ENCODE peak calls at places on chromosomes 6 and 20, in eight cellular contexts. D, T, S, U, Z, W, J and M are unnamed samples.
A peak's percentile ranks its signal among the peaks of the same experiment; 100 is the strongest.

GRCh38 chr6:170266061-170266825 is 24.6 kb downstream of the DLL1 start:
- ATAC-seq in Z (peak; percentile 57), D (peak; percentile 59), T (peak; percentile 23), W (peak; percentile 15), S (no peak), U (no peak), J (peak; percentile 13), M (peak; percentile 38)

GRCh38 chr20:63089051-63089907 is 82.5 kb upstream of the BHLHE23 start:
- ATAC-seq in U (no peak), Z (no peak), J (no peak), W (peak; percentile 69), T (no peak), S (no peak), D (no peak), M (no peak)

GRCh38 chr6:109527989-109528388 is 45.0 kb upstream of the ZBTB24 start:
- ATAC-seq in Z (no peak), W (peak; percentile 66), J (no peak), D (no peak), S (peak; percentile 85), T (no peak), U (no peak), M (no peak)

GRCh38 chr20:11193241-11193640 is 519.4 kb upstream of the JAG1 start:
- ATAC-seq in J (no peak), T (no peak), D (no peak), S (no peak), Z (no peak), W (no peak), U (no peak), M (no peak)

GRCh38 chr6:35392111-35392702 is 49.8 kb downstream of the PPARD start:
- ATAC-seq in S (peak; percentile 54), D (peak; percentile 77), T (no peak), J (peak; percentile 81), W (peak; percentile 66), U (no peak), Z (peak; percentile 47), M (no peak)

GRCh38 chr6:81051952-81052351 is 700.5 kb downstream of the TENT5A start:
- ATAC-seq in T (no peak), S (no peak), Z (no peak), D (no peak), W (no peak), U (no peak), J (no peak), M (no peak)

GRCh38 chr20:22511943-22512910 is 72.1 kb downstream of the FOXA2 start:
- ATAC-seq in Z (peak; percentile 90), W (no peak), J (peak; percentile 85), U (no peak), D (peak; percentile 91), S (peak; percentile 93), T (no peak), M (no peak)

GRCh38 chr20:61120595-61121515 is 131.2 kb upstream of the CDH4 start:
- ATAC-seq in J (no peak), W (no peak), U (peak; percentile 63), T (no peak), Z (peak; percentile 38), D (peak; percentile 56), S (peak; percentile 80), M (peak; percentile 17)

GRCh38 chr20:51429144-51429482 is 113.4 kb downstream of the NFATC2 start:
- ATAC-seq in D (no peak), S (peak; percentile 10), Z (no peak), T (no peak), W (no peak), U (no peak), J (no peak), M (no peak)

GRCh38 chr6:63174173-63174572 is 37.1 kb upstream of the FKBP1C start:
- ATAC-seq in Z (no peak), S (no peak), J (no peak), T (no peak), U (no peak), W (no peak), D (no peak), M (no peak)

GRCh38 chr20:53915459-53916172 is 154.8 kb downstream of the BCAS1 start:
- ATAC-seq in T (peak; percentile 86), D (peak; percentile 85), Z (peak; percentile 98), J (peak; percentile 95), S (peak; percentile 92), W (peak; percentile 91), U (peak; percentile 88), M (peak; percentile 84)
- TF ChIP-seq POLR2A in T (no peak), D (no peak), Z (no peak), J (no peak), S (no peak), W (no peak), U (peak; percentile 53), M (no peak)

GRCh38 chr6:119353696-119354095 is 4.1 kb upstream of the MAN1A1 start:
- ATAC-seq in S (no peak), W (no peak), T (no peak), D (no peak), J (no peak), U (no peak), Z (no peak), M (no peak)
- H3K4me3 ChIP-seq in S (no peak overlapping the region), W (no peak overlapping the region), T (no peak overlapping the region), D (no peak overlapping the region), J (no peak overlapping the region), U (no peak overlapping the region), Z (no peak overlapping the region), M (no peak overlapping the region)

GRCh38 chr6:42929928-42930360 is 664 bp downstream of the CNPY3 start:
- ATAC-seq in W (peak; percentile 27), T (peak; percentile 12), U (peak; percentile 28), J (peak; percentile 5), D (peak; percentile 4), Z (peak; percentile 4), S (no peak), M (peak; percentile 6)
- TF ChIP-seq POLR2A in W (no peak), T (no peak), U (no peak), J (no peak), D (no peak), Z (no peak), S (no peak), M (no peak)

GRCh38 chr6:52360028-52360427 is 1.9 kb upstream of the PAQR8 start:
- ATAC-seq in Z (no peak), T (no peak), J (no peak), S (no peak), D (no peak), U (no peak), W (no peak), M (no peak)

GRCh38 chr6:52361347-52361944 is 505 bp upstream of the PAQR8 start:
- ATAC-seq in W (peak; percentile 6), T (peak; percentile 60), U (peak; percentile 3), S (peak; percentile 25), J (peak; percentile 52), D (peak; percentile 30), Z (peak; percentile 39), M (peak; percentile 33)

GRCh38 chr6:52361945-52362442 is at the start of gene PAQR8:
- ATAC-seq in U (peak; percentile 96), J (peak; percentile 86), D (peak; percentile 87), Z (peak; percentile 96), W (peak; percentile 95), S (peak; percentile 89), T (peak; percentile 83), M (peak; percentile 94)

GRCh38 chr6:52359403-52359802 is 2.5 kb upstream of the PAQR8 start:
- ATAC-seq in W (no peak), S (no peak), T (no peak), J (no peak), U (no peak), Z (no peak), D (no peak), M (no peak)

GRCh38 chr6:52360601-52361346 is 1.2 kb upstream of the PAQR8 start:
- ATAC-seq in U (no peak), J (no peak), T (no peak), W (no peak), S (no peak), D (no peak), Z (no peak), M (no peak)
- H3K4me3 ChIP-seq in U (no peak overlapping the region), J (no peak overlapping the region), T (no peak overlapping the region), W (no peak overlapping the region), S (peak overlapping the region; percentile 100), D (no peak overlapping the region), Z (no peak overlapping the region), M (no peak overlapping the region)

GRCh38 chr6:3157151-3157933 is at the start of gene TUBB2A:
- ATAC-seq in S (peak; percentile 78), W (peak; percentile 77), Z (peak; percentile 87), D (peak; percentile 66), T (peak; percentile 64), U (peak; percentile 90), J (peak; percentile 88), M (peak; percentile 88)
- TF ChIP-seq POLR2A in S (peak; percentile 78), W (peak; percentile 97), Z (peak; percentile 100), D (peak; percentile 97), T (peak; percentile 91), U (peak; percentile 99), J (peak; percentile 37), M (peak; percentile 99)

GRCh38 chr6:127206531-127207065 is 60.1 kb upstream of the RNF146 start:
- ATAC-seq in T (no peak), J (no peak), Z (no peak), S (no peak), U (peak; percentile 24), W (no peak), D (no peak), M (no peak)

GRCh38 chr6:127202676-127203075 is 64.0 kb upstream of the RNF146 start:
- ATAC-seq in W (no peak), U (no peak), J (no peak), Z (no peak), D (no peak), T (no peak), S (no peak), M (no peak)

GRCh38 chr6:127207591-127208120 is 59.0 kb upstream of the RNF146 start:
- ATAC-seq in J (no peak), W (no peak), Z (no peak), S (no peak), U (no peak), D (no peak), T (no peak), M (no peak)

GRCh38 chr6:127204278-127204677 is 62.4 kb upstream of the RNF146 start:
- ATAC-seq in T (no peak), S (no peak), Z (no peak), J (no peak), U (no peak), D (no peak), W (no peak), M (no peak)

DNA sequence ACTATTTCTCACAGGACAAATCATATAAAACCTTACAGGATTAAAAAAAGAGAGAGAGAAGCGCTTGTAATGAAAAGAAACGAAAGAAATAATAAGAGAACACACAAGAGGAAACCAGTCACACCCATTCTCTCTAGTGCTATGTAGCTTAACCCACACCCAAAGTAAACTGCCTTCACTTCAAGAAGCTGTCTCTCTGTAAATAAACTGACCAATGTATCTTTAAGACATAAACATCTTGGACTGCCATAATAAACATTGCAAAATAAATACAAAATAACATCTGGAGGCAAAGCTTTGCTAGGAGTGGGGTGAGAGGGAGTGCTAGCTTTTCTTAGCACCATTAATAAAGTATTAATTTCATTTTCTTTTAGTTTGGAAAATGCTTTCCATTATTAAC is 61.6 kb upstream of the RNF146 start:
- ATAC-seq in W (no peak), T (no peak), S (no peak), U (peak; percentile 44), Z (no peak), D (no peak), J (no peak), M (no peak)
- H3K4me3 ChIP-seq in W (no peak overlapping the region), T (no peak overlapping the region), S (no peak overlapping the region), U (no peak overlapping the region), Z (no peak overlapping the region), D (no peak overlapping the region), J (no peak overlapping the region), M (no peak overlapping the region)